ENCODE peak calls at places on chromosomes 16 and 17, in seven cellular contexts. S is heart left ventricle; H is AG10803; R is left ventricle myocardium inferior; L is CD8-positive, alpha-beta T cell; M is uterus; Z is endothelial cell of umbilical vein. Q is an unnamed sample.

GRCh38 chr17:80396680-80397387 is 18.1 kb upstream of the ENDOV start:
- DNase-seq in R (no peak), M (no peak), S (no peak), Z (no peak), L (no peak), H (no peak), Q (no peak)

GRCh38 chr17:16287563-16288027 is 65.7 kb downstream of the CENPV start:
- DNase-seq in R (no peak), Z (peak), L (no peak), M (no peak), S (no peak), H (peak), Q (peak)

GRCh38 chr17:5931611-5932010 is 138.6 kb upstream of the WSCD1 start:
- DNase-seq in H (no peak), S (no peak), M (no peak), R (no peak), L (no peak), Z (no peak), Q (no peak)

GRCh38 chr17:10050597-10051101 is 145.6 kb upstream of the RCVRN start:
- DNase-seq in H (peak), S (peak), Z (no peak), L (no peak), M (peak), R (no peak), Q (no peak)

GRCh38 chr16:84650062-84650991 is 2.0 kb downstream of the KLHL36 start:
- DNase-seq in M (no peak), Z (no peak), L (no peak), R (no peak), S (no peak), H (peak), Q (peak)

GRCh38 chr17:80833952-80834895 is 157.4 kb upstream of the CHMP6 start:
- DNase-seq in L (no peak), M (peak), S (peak), Z (no peak), R (peak), H (peak), Q (peak)

GRCh38 chr16:86432691-86433090 is 77.6 kb upstream of the FOXF1 start:
- DNase-seq in S (no peak), H (no peak), Z (no peak), L (no peak), M (no peak), R (no peak), Q (peak)

GRCh38 chr16:3530371-3530914 is 29.6 kb downstream of the CLUAP1 start:
- DNase-seq in H (no peak), S (no peak), R (no peak), Z (no peak), L (no peak), M (no peak), Q (no peak)

GRCh38 chr16:78058165-78058564 is 35.8 kb downstream of the CLEC3A start:
- DNase-seq in H (no peak), M (no peak), R (no peak), Z (no peak), S (no peak), L (no peak), Q (no peak)

GRCh38 chr17:61579961-61580360 is 11.1 kb downstream of the NACA2 start:
- DNase-seq in L (no peak), R (no peak), Z (no peak), M (no peak), S (no peak), H (peak), Q (no peak)

GRCh38 chr16:88133507-88133843 is 182.2 kb downstream of the BANP start:
- DNase-seq in M (no peak), R (no peak), Z (no peak), S (no peak), H (no peak), L (no peak), Q (no peak)

GRCh38 chr16:11255737-11256656 is at the start of gene SOCS1:
- DNase-seq in R (peak), L (peak), H (peak), S (peak), Z (peak), M (peak), Q (peak)

GRCh38 chr16:74667215-74667765 is 613 bp upstream of the RFWD3 start:
- DNase-seq in L (no peak), M (peak), R (peak), S (peak), Z (peak), H (peak), Q (peak)

GRCh38 chr17:7856840-7857723 is at the start of gene NAA38:
- DNase-seq in L (peak), Z (peak), R (peak), H (peak), M (peak), S (peak), Q (peak)

GRCh38 chr17:7882629-7883028 is 6.0 kb upstream of the CHD3 start:
- DNase-seq in Z (peak), H (no peak), L (no peak), M (no peak), S (no peak), R (no peak), Q (no peak)

GRCh38 chr17:17580662-17581470 is 10.6 kb downstream of the PEMT start:
- DNase-seq in M (no peak), Z (no peak), H (no peak), L (no peak), S (no peak), R (no peak), Q (no peak)

GRCh38 chr16:75096730-75097129 is 19.9 kb downstream of the LDHD start:
- DNase-seq in H (peak), R (no peak), L (no peak), S (no peak), M (no peak), Z (no peak), Q (peak)

GRCh38 chr17:8745586-8746500 is 1.2 kb upstream of the CCDC42 start:
- DNase-seq in L (peak), M (peak), H (peak), R (peak), S (peak), Z (peak), Q (peak)

GRCh38 chr16:4011225-4011939 is 104.9 kb downstream of the ADCY9 start:
- DNase-seq in Z (peak), S (no peak), H (no peak), L (no peak), M (no peak), R (no peak), Q (peak)

GRCh38 chr16:681746-682427 is 1.7 kb downstream of the STUB1 start:
- DNase-seq in M (no peak), S (peak), H (no peak), R (no peak), Z (no peak), L (no peak), Q (peak)

GRCh38 chr17:44529864-44530263 is 26.7 kb upstream of the GPATCH8 start:
- DNase-seq in S (no peak), R (no peak), L (no peak), M (no peak), H (no peak), Z (no peak), Q (no peak)

GRCh38 chr17:47663997-47664941 is 14.6 kb downstream of the KPNB1 start:
- DNase-seq in S (peak), Z (peak), L (peak), R (no peak), M (peak), H (peak), Q (peak)

GRCh38 chr16:50531901-50532300 is 16.3 kb upstream of the NKD1 start:
- DNase-seq in M (no peak), R (no peak), S (no peak), H (no peak), Z (no peak), L (no peak), Q (no peak)

GRCh38 chr16:67538666-67539101 is 10.1 kb downstream of the RIPOR1 start:
- DNase-seq in H (peak), R (no peak), Z (peak), S (no peak), L (no peak), M (no peak), Q (peak)

GRCh38 chr16:12903325-12904040 is 2.1 kb downstream of the SHISA9 start:
- DNase-seq in M (no peak), L (no peak), R (no peak), S (no peak), Z (no peak), H (no peak), Q (no peak)

GRCh38 chr16:47644166-47644565 is 183.0 kb downstream of the PHKB start:
- DNase-seq in H (peak), R (no peak), Z (peak), L (no peak), S (peak), M (no peak), Q (peak)

GRCh38 chr16:83967838-83968482 is at the start of gene NECAB2:
- DNase-seq in R (peak), M (no peak), L (no peak), Z (peak), S (peak), H (peak), Q (no peak)

GRCh38 chr17:7686221-7687071 is 844 bp downstream of the TP53 start:
- DNase-seq in H (peak), S (peak), R (peak), Z (peak), M (peak), L (peak), Q (peak)

GRCh38 chr16:51419768-51420167 is 268.7 kb upstream of the SALL1 start:
- DNase-seq in M (no peak), R (no peak), S (no peak), Z (no peak), H (no peak), L (no peak), Q (peak)

GRCh38 chr16:88747588-88748301 is 37.3 kb downstream of the PIEZO1 start:
- DNase-seq in S (no peak), Z (no peak), H (no peak), M (no peak), R (no peak), L (no peak), Q (no peak)

GRCh38 chr16:89993971-89994370 is 25.3 kb downstream of the DBNDD1 start:
- DNase-seq in L (no peak), M (no peak), R (no peak), H (no peak), Z (no peak), S (no peak), Q (no peak)

GRCh38 chr16:81601008-81601428 is 156.4 kb downstream of the CMIP start:
- DNase-seq in M (no peak), R (no peak), L (no peak), S (no peak), H (peak), Z (no peak), Q (peak)

GRCh38 chr17:75535119-75535537 is 9.6 kb downstream of the LLGL2 start:
- DNase-seq in H (no peak), R (no peak), L (peak), S (no peak), Z (no peak), M (no peak), Q (no peak)

GRCh38 chr17:38958326-38958725 is 8.9 kb downstream of the FBXO47 start:
- DNase-seq in Z (peak), R (no peak), S (no peak), L (no peak), M (no peak), H (peak), Q (peak)

GRCh38 chr16:76653390-76654026 is 376.3 kb downstream of the CNTNAP4 start:
- DNase-seq in Z (peak), H (peak), R (no peak), M (no peak), S (no peak), L (no peak), Q (peak)

GRCh38 chr17:78737332-78737731 is 44.7 kb downstream of the CYTH1 start:
- DNase-seq in L (no peak), M (no peak), Z (peak), H (peak), R (no peak), S (no peak), Q (peak)

GRCh38 chr17:78738245-78738644 is 43.8 kb downstream of the CYTH1 start:
- DNase-seq in H (no peak), L (no peak), S (no peak), R (no peak), M (no peak), Z (no peak), Q (no peak)

GRCh38 chr17:78735832-78736525 is 46.1 kb downstream of the CYTH1 start:
- DNase-seq in H (no peak), Z (peak), M (no peak), R (no peak), S (no peak), L (no peak), Q (no peak)

GRCh38 chr17:78734841-78735641 is 47.0 kb downstream of the CYTH1 start:
- DNase-seq in H (no peak), Z (no peak), R (no peak), S (no peak), L (no peak), M (no peak), Q (no peak)

GRCh38 chr17:78736526-78737079 is 45.5 kb downstream of the CYTH1 start:
- DNase-seq in Z (peak), M (peak), H (no peak), L (peak), S (peak), R (peak), Q (no peak)
- TF ChIP-seq CTCF in Z (no peak), M (no peak), H (no peak), L (no peak), S (peak), R (peak), Q (no peak)

GRCh38 chr17:1413281-1413791 is 13.3 kb upstream of the YWHAE start:
- DNase-seq in M (peak), S (peak), R (peak), H (peak), Z (peak), L (no peak), Q (peak)
- H3K4me3 ChIP-seq in M (no peak), S (no peak), R (no peak), H (no peak), Z (no peak), L (no peak), Q (no peak)

DNA sequence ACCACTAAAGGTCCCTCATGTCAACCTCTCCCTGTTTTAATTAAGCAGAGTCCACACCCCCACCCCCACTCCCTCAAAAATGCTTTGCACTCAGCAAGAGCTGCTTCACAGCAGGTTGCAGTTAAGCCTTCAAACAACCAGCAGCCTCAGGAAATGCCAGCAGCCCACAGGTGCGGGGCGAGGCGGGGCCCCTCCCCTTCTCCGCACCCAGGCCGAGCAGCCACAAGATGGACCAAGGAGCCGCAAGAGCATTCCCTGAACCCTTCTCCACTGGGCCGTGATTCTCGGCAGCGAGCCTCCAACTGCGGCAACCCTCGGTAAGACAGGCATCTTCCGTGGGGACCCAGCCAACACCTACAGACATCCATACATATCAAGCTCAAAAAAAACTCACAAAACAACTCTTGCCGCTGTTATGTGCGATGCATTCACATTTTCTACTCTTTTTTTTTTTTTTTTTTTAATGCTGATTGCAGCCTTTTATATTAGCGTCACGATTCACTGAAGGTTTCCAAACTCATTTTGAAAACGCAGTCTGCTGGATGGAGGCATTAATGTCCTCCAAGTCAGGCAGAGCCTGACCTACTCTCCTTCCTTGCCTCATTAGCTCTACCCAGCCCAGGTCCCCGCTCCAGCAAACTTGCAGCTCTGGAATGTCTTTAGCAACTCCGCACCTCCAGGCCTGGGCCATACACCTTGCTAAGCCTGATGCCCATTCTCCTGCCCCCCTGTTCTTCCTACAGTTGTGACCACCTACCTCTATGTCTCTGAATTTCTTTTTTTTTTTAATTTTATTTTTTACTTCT is 66.0 kb downstream of the AXIN2 start:
- DNase-seq in M (no peak), H (no peak), S (no peak), Z (no peak), L (no peak), R (no peak), Q (peak)
- TF ChIP-seq CTCF in M (no peak), H (no peak), S (no peak), Z (no peak), L (no peak), R (no peak), Q (no peak)

GRCh38 chr17:73343168-73343634 is 31.4 kb upstream of the CDC42EP4 start:
- DNase-seq in Z (no peak), R (peak), S (peak), H (peak), M (peak), L (no peak), Q (peak)
- H3K4me3 ChIP-seq in Z (no peak), R (peak), S (peak), H (peak), M (peak), L (no peak), Q (no peak)

Q was measured in astrocyte of the spinal cord.